ENCODE peak calls at places on chromosomes 7 and 10, in nine cellular contexts. One of them, this sample, is unnamed.

GRCh38 chr10:101284171-101285092 is 55.2 kb upstream of the LBX1 start:
- DNase-seq in OCI-LY7: no peak
- DNase-seq in HCT116: no peak
- DNase-seq in fibroblast of lung: no peak
- DNase-seq in PC-3: no peak
- DNase-seq in PC-9: no peak
- DNase-seq in keratinocyte: no peak
- DNase-seq in endothelial cell of umbilical vein: no peak
- DNase-seq in hepatocyte: no peak
- DNase-seq in this sample: no peak

GRCh38 chr7:151744656-151745055 is 132.3 kb downstream of the PRKAG2 start:
- DNase-seq in OCI-LY7: no peak
- DNase-seq in HCT116: no peak
- DNase-seq in fibroblast of lung: no peak
- DNase-seq in PC-3: no peak
- DNase-seq in PC-9: no peak
- DNase-seq in keratinocyte: no peak
- DNase-seq in endothelial cell of umbilical vein: no peak
- DNase-seq in hepatocyte: no peak
- DNase-seq in this sample: no peak

GRCh38 chr7:149882264-149883048 is 8.7 kb downstream of the ATP6V0E2 start:
- DNase-seq in OCI-LY7: no peak
- DNase-seq in HCT116: no peak
- DNase-seq in fibroblast of lung: no peak
- DNase-seq in PC-3: no peak
- DNase-seq in PC-9: no peak
- DNase-seq in keratinocyte: no peak
- DNase-seq in endothelial cell of umbilical vein: no peak
- DNase-seq in hepatocyte: peak
- DNase-seq in this sample: peak

GRCh38 chr10:14601872-14602725 is 172.6 kb downstream of the FAM107B start:
- DNase-seq in OCI-LY7: peak
- DNase-seq in HCT116: peak
- DNase-seq in fibroblast of lung: peak
- DNase-seq in PC-3: peak
- DNase-seq in PC-9: peak
- DNase-seq in keratinocyte: peak
- DNase-seq in endothelial cell of umbilical vein: peak
- DNase-seq in hepatocyte: peak
- DNase-seq in this sample: peak

GRCh38 chr7:94393251-94393758 is 1.4 kb upstream of the COL1A2 start:
- DNase-seq in OCI-LY7: no peak
- DNase-seq in HCT116: no peak
- DNase-seq in fibroblast of lung: peak
- DNase-seq in PC-3: no peak
- DNase-seq in PC-9: no peak
- DNase-seq in keratinocyte: no peak
- DNase-seq in endothelial cell of umbilical vein: no peak
- DNase-seq in hepatocyte: peak
- DNase-seq in this sample: no peak

GRCh38 chr10:3772349-3773222 is 12.4 kb downstream of the KLF6 start:
- DNase-seq in OCI-LY7: no peak
- DNase-seq in HCT116: no peak
- DNase-seq in fibroblast of lung: no peak
- DNase-seq in PC-3: no peak
- DNase-seq in PC-9: no peak
- DNase-seq in keratinocyte: no peak
- DNase-seq in endothelial cell of umbilical vein: peak
- DNase-seq in hepatocyte: no peak
- DNase-seq in this sample: no peak

GRCh38 chr7:84914598-84914997 is 272.3 kb downstream of the SEMA3D start:
- DNase-seq in OCI-LY7: no peak
- DNase-seq in HCT116: peak
- DNase-seq in fibroblast of lung: no peak
- DNase-seq in PC-3: peak
- DNase-seq in PC-9: no peak
- DNase-seq in keratinocyte: no peak
- DNase-seq in endothelial cell of umbilical vein: no peak
- DNase-seq in hepatocyte: no peak
- DNase-seq in this sample: no peak

GRCh38 chr10:70779088-70779487 is 6.1 kb downstream of the TBATA start:
- DNase-seq in OCI-LY7: no peak
- DNase-seq in HCT116: no peak
- DNase-seq in fibroblast of lung: no peak
- DNase-seq in PC-3: no peak
- DNase-seq in PC-9: no peak
- DNase-seq in keratinocyte: no peak
- DNase-seq in endothelial cell of umbilical vein: no peak
- DNase-seq in hepatocyte: no peak
- DNase-seq in this sample: no peak

GRCh38 chr10:126969310-126969709 is 64.1 kb downstream of the DOCK1 start:
- DNase-seq in OCI-LY7: no peak
- DNase-seq in HCT116: peak
- DNase-seq in fibroblast of lung: no peak
- DNase-seq in PC-3: peak
- DNase-seq in PC-9: no peak
- DNase-seq in keratinocyte: no peak
- DNase-seq in endothelial cell of umbilical vein: no peak
- DNase-seq in hepatocyte: peak
- DNase-seq in this sample: no peak

GRCh38 chr7:129188892-129189660 is 643 bp downstream of the SMO start:
- DNase-seq in OCI-LY7: no peak
- DNase-seq in HCT116: no peak
- DNase-seq in fibroblast of lung: peak
- DNase-seq in PC-3: no peak
- DNase-seq in PC-9: no peak
- DNase-seq in keratinocyte: no peak
- DNase-seq in endothelial cell of umbilical vein: peak
- DNase-seq in hepatocyte: peak
- DNase-seq in this sample: peak

GRCh38 chr7:28407643-28408042 is 4.7 kb upstream of the CREB5 start:
- DNase-seq in OCI-LY7: no peak
- DNase-seq in HCT116: no peak
- DNase-seq in fibroblast of lung: peak
- DNase-seq in PC-3: peak
- DNase-seq in PC-9: no peak
- DNase-seq in keratinocyte: no peak
- DNase-seq in endothelial cell of umbilical vein: no peak
- DNase-seq in hepatocyte: peak
- DNase-seq in this sample: peak

GRCh38 chr10:44114441-44114840 is 270.5 kb downstream of the CXCL12 start:
- DNase-seq in OCI-LY7: no peak
- DNase-seq in HCT116: no peak
- DNase-seq in fibroblast of lung: no peak
- DNase-seq in PC-3: no peak
- DNase-seq in PC-9: no peak
- DNase-seq in keratinocyte: no peak
- DNase-seq in endothelial cell of umbilical vein: no peak
- DNase-seq in hepatocyte: no peak
- DNase-seq in this sample: no peak

GRCh38 chr7:20388064-20388463 is 57.4 kb downstream of the ITGB8 start:
- DNase-seq in OCI-LY7: no peak
- DNase-seq in HCT116: no peak
- DNase-seq in fibroblast of lung: no peak
- DNase-seq in PC-3: no peak
- DNase-seq in PC-9: no peak
- DNase-seq in keratinocyte: no peak
- DNase-seq in endothelial cell of umbilical vein: no peak
- DNase-seq in hepatocyte: peak
- DNase-seq in this sample: peak

GRCh38 chr7:130879191-130879590 is 145.2 kb upstream of the KLF14 start:
- DNase-seq in OCI-LY7: no peak
- DNase-seq in HCT116: no peak
- DNase-seq in fibroblast of lung: no peak
- DNase-seq in PC-3: peak
- DNase-seq in PC-9: no peak
- DNase-seq in keratinocyte: no peak
- DNase-seq in endothelial cell of umbilical vein: no peak
- DNase-seq in hepatocyte: no peak
- DNase-seq in this sample: no peak

GRCh38 chr10:110664483-110665420 is 20.6 kb downstream of the RBM20 start:
- DNase-seq in OCI-LY7: no peak
- DNase-seq in HCT116: peak
- DNase-seq in fibroblast of lung: peak
- DNase-seq in PC-3: peak
- DNase-seq in PC-9: peak
- DNase-seq in keratinocyte: peak
- DNase-seq in endothelial cell of umbilical vein: no peak
- DNase-seq in hepatocyte: peak
- DNase-seq in this sample: peak

DNA sequence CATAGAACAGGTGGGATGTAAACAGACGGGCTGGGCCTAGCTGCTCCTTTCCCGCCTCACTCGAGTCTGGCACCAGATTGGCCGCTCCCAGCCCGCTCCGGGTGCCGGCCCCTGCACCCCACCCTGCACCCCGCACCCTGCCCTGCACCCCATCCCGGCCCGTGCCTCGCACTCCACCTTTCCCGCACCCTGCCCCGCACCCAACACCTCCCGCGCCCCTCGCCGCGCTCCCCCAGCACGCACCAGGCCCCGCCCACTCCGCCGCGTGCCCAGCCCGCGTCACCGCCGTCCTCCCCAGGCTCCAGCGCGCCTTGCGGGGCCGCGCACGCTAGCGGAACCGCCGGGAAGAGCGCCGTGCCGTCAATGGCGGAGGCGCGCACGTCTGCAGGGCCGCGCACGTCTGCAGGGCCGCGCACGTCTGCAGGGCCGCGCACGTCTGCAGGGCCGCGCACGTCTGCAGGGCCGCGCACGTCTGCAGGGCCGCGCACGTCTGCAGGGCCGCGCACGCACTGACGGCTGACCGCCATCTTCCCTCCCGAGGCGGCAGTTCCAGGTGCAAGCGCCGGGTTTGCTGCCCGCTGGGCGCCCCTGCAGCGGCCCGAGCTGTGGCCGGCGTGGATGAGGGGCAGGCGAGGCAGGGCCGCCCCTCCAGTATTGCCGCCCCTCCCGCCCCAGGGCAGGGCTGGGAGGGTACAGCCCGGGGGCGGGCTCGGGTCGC is at the start of gene UBE3C:
- DNase-seq in OCI-LY7: peak
- DNase-seq in HCT116: peak
- DNase-seq in fibroblast of lung: peak
- DNase-seq in PC-3: peak
- DNase-seq in PC-9: peak
- DNase-seq in keratinocyte: peak
- DNase-seq in endothelial cell of umbilical vein: peak
- DNase-seq in hepatocyte: peak
- DNase-seq in this sample: peak
- H2AFZ ChIP-seq in OCI-LY7: peak
- H2AFZ ChIP-seq in HCT116: no peak
- H2AFZ ChIP-seq in fibroblast of lung: peak
- H2AFZ ChIP-seq in PC-3: peak
- H2AFZ ChIP-seq in PC-9: peak
- H2AFZ ChIP-seq in keratinocyte: peak
- H2AFZ ChIP-seq in endothelial cell of umbilical vein: peak
- H2AFZ ChIP-seq in hepatocyte: peak
- H2AFZ ChIP-seq in this sample: peak

GRCh38 chr10:30070001-30070759 is 10.8 kb upstream of the JCAD start:
- DNase-seq in OCI-LY7: no peak
- DNase-seq in HCT116: no peak
- DNase-seq in fibroblast of lung: no peak
- DNase-seq in PC-3: no peak
- DNase-seq in PC-9: no peak
- DNase-seq in keratinocyte: no peak
- DNase-seq in endothelial cell of umbilical vein: peak
- DNase-seq in hepatocyte: no peak
- DNase-seq in this sample: peak
- H2AFZ ChIP-seq in OCI-LY7: no peak
- H2AFZ ChIP-seq in HCT116: no peak
- H2AFZ ChIP-seq in fibroblast of lung: no peak
- H2AFZ ChIP-seq in PC-3: no peak
- H2AFZ ChIP-seq in PC-9: no peak
- H2AFZ ChIP-seq in keratinocyte: no peak
- H2AFZ ChIP-seq in endothelial cell of umbilical vein: peak
- H2AFZ ChIP-seq in hepatocyte: no peak
- H2AFZ ChIP-seq in this sample: no peak

GRCh38 chr7:45927724-45928123 is 6.7 kb upstream of the IGFBP3 start:
- DNase-seq in OCI-LY7: no peak
- DNase-seq in HCT116: no peak
- DNase-seq in fibroblast of lung: no peak
- DNase-seq in PC-3: no peak
- DNase-seq in PC-9: no peak
- DNase-seq in keratinocyte: no peak
- DNase-seq in endothelial cell of umbilical vein: no peak
- DNase-seq in hepatocyte: no peak
- DNase-seq in this sample: no peak
- H2AFZ ChIP-seq in OCI-LY7: no peak
- H2AFZ ChIP-seq in HCT116: no peak
- H2AFZ ChIP-seq in fibroblast of lung: no peak
- H2AFZ ChIP-seq in PC-3: no peak
- H2AFZ ChIP-seq in PC-9: no peak
- H2AFZ ChIP-seq in keratinocyte: no peak
- H2AFZ ChIP-seq in endothelial cell of umbilical vein: no peak
- H2AFZ ChIP-seq in hepatocyte: no peak
- H2AFZ ChIP-seq in this sample: no peak

GRCh38 chr7:48011952-48012351 is 17.0 kb downstream of the SUN3 start:
- DNase-seq in OCI-LY7: no peak
- DNase-seq in HCT116: no peak
- DNase-seq in fibroblast of lung: no peak
- DNase-seq in PC-3: no peak
- DNase-seq in PC-9: no peak
- DNase-seq in keratinocyte: no peak
- DNase-seq in endothelial cell of umbilical vein: no peak
- DNase-seq in hepatocyte: no peak
- DNase-seq in this sample: no peak

GRCh38 chr7:48006866-48007265 is 22.0 kb downstream of the SUN3 start:
- DNase-seq in OCI-LY7: no peak
- DNase-seq in HCT116: no peak
- DNase-seq in fibroblast of lung: no peak
- DNase-seq in PC-3: no peak
- DNase-seq in PC-9: no peak
- DNase-seq in keratinocyte: no peak
- DNase-seq in endothelial cell of umbilical vein: no peak
- DNase-seq in hepatocyte: no peak
- DNase-seq in this sample: no peak

GRCh38 chr7:48009954-48010353 is 19.0 kb downstream of the SUN3 start:
- DNase-seq in OCI-LY7: no peak
- DNase-seq in HCT116: no peak
- DNase-seq in fibroblast of lung: no peak
- DNase-seq in PC-3: no peak
- DNase-seq in PC-9: no peak
- DNase-seq in keratinocyte: no peak
- DNase-seq in endothelial cell of umbilical vein: no peak
- DNase-seq in hepatocyte: no peak
- DNase-seq in this sample: no peak

GRCh38 chr7:48009257-48009656 is 19.6 kb downstream of the SUN3 start:
- DNase-seq in OCI-LY7: no peak
- DNase-seq in HCT116: no peak
- DNase-seq in fibroblast of lung: no peak
- DNase-seq in PC-3: no peak
- DNase-seq in PC-9: no peak
- DNase-seq in keratinocyte: no peak
- DNase-seq in endothelial cell of umbilical vein: no peak
- DNase-seq in hepatocyte: no peak
- DNase-seq in this sample: no peak

DNA sequence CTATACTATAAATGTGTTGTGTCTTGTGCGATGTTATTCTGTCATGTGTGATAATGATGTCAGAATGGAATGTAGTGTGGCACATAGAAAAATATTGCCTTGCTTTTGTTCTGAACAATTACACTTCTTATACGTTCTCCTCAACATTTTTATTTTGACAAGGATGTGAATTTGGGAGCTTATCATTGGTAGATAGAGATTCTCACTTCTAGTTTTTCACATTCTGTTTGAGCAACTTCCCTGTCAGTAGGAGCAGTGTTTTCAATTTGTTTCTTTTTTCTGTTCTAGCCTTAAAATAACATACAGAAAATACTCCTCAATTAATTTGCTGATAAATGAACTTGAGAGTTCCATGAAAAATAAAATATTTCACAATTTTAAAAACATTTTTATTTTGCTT is 17.6 kb downstream of the SUN3 start:
- DNase-seq in OCI-LY7: no peak
- DNase-seq in HCT116: no peak
- DNase-seq in fibroblast of lung: no peak
- DNase-seq in PC-3: no peak
- DNase-seq in PC-9: no peak
- DNase-seq in keratinocyte: no peak
- DNase-seq in endothelial cell of umbilical vein: no peak
- DNase-seq in hepatocyte: no peak
- DNase-seq in this sample: no peak
- H2AFZ ChIP-seq in OCI-LY7: peak
- H2AFZ ChIP-seq in HCT116: no peak
- H2AFZ ChIP-seq in fibroblast of lung: no peak
- H2AFZ ChIP-seq in PC-3: no peak
- H2AFZ ChIP-seq in PC-9: no peak
- H2AFZ ChIP-seq in keratinocyte: no peak
- H2AFZ ChIP-seq in endothelial cell of umbilical vein: no peak
- H2AFZ ChIP-seq in hepatocyte: no peak
- H2AFZ ChIP-seq in this sample: no peak